ENCODE peak calls at places on chromosomes 12 and 14, in five cellular contexts. D is GM23248, W is neuronal stem cell, G is fibroblast of lung, K is OCI-LY7. M is an unnamed sample.

GRCh38 chr12:116346222-116346621 is 68.7 kb upstream of the MED13L start:
- DNase-seq in D (no peak), W (peak), G (peak), K (no peak), M (no peak)

GRCh38 chr14:105806568-105806967 is 280.2 kb downstream of the TMEM121 start:
- DNase-seq in D (no peak), W (no peak), G (no peak), K (no peak), M (no peak)

GRCh38 chr14:96502621-96503251 is 554 bp downstream of the PAPOLA start:
- DNase-seq in D (peak), W (peak), G (peak), K (peak), M (no peak)

GRCh38 chr12:77064891-77065360 is 443 bp downstream of the E2F7 start:
- DNase-seq in D (no peak), W (no peak), G (no peak), K (peak), M (no peak)

GRCh38 chr12:103813949-103814348 is 27.1 kb downstream of the NT5DC3 start:
- DNase-seq in D (no peak), W (no peak), G (no peak), K (no peak), M (no peak)

GRCh38 chr14:69261761-69262331 is 1.9 kb downstream of the GALNT16 start:
- DNase-seq in D (peak), W (no peak), G (no peak), K (no peak), M (no peak)

GRCh38 chr12:113097716-113098427 is 37.7 kb downstream of the RASAL1 start:
- DNase-seq in D (peak), W (peak), G (no peak), K (no peak), M (no peak)

GRCh38 chr14:63727231-63727735 is 582 bp downstream of the SGPP1 start:
- DNase-seq in D (peak), W (no peak), G (peak), K (peak), M (no peak)

GRCh38 chr12:27385756-27386155 is 53.1 kb downstream of the BMAL2 start:
- DNase-seq in D (no peak), W (no peak), G (no peak), K (no peak), M (no peak)

GRCh38 chr12:23463172-23463571 is 486.3 kb downstream of the SOX5 start:
- DNase-seq in D (no peak), W (no peak), G (no peak), K (no peak), M (no peak)

GRCh38 chr12:79260923-79261322 is 396.3 kb downstream of the SYT1 start:
- DNase-seq in D (no peak), W (no peak), G (no peak), K (no peak), M (no peak)

GRCh38 chr12:25249951-25250738 is 584 bp downstream of the KRAS start:
- DNase-seq in D (peak), W (peak), G (no peak), K (peak), M (no peak)

DNA sequence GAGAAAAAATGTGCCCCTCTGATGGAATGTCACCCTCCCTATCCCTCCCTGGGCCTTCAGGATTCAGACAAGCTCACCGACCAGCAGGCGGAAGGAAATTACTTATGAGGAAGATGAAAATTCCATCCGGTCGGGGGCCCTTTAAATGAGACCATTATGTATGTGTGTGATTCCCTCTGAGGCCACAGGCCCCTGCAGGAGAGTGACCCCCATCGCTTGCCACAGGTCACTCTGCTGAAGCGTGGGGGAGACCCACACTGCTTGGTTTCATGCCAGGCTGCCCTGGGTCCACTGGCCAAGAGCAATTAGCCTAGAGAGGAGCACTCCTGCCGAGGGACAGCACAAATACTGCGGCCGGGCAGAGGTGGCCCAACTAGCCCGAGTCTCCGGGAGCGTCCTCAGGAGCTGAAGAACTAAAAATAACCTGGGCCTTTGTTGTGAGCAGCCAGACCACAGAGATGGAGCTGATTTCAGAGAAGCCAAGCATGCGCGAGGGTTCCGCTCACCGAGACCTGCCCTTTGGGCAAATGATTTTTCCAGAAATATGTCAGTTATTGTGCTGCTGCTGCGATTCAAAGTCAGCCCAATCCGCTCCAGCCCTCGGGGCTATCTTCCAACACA is 276.4 kb downstream of the DPF3 start:
- DNase-seq in D (peak), W (peak), G (no peak), K (no peak), M (no peak)
- H3K27ac ChIP-seq in D (no peak), W (no peak), G (peak), K (no peak), M (no peak)

GRCh38 chr12:31967569-31967968 is 8.4 kb downstream of the RESF1 start:
- DNase-seq in D (no peak), W (no peak), G (no peak), K (no peak), M (no peak)

GRCh38 chr12:31970199-31970598 is 11.0 kb downstream of the RESF1 start:
- DNase-seq in D (no peak), W (no peak), G (no peak), K (no peak), M (no peak)

GRCh38 chr12:31965090-31965489 is 5.9 kb downstream of the RESF1 start:
- DNase-seq in D (no peak), W (no peak), G (no peak), K (no peak), M (no peak)

GRCh38 chr12:31964280-31964679 is 5.1 kb downstream of the RESF1 start:
- DNase-seq in D (no peak), W (no peak), G (no peak), K (no peak), M (no peak)

DNA sequence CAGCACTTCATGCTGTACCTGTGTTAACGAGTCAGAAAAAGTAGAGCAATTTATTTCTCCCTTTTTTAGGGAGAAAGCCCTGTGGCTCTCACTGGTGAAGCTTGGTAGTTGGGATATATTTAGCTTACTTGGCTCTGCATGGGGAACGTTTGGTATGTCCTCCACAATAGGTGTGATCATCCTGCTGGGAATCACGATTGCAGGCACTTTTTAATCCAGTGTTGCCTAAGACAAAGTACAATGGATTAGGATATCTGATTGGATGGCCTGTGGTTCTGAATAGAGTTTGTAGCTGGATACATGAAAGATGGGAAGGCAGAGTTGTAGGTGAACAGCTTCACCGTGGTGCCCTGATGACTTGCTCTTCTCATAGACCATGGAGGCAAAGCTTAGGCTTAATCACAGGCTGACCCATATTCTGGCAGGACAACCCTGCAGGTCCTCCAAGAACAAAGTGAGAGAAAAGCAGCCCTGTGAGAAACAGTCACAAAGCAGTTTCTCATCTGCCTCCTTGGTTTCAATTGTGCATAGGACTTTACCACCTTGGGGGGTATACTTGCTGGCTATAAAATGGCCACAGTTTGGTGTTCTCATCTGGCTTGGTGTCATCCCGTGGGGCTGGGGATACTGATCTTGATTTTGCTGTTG is 7.5 kb downstream of the RESF1 start:
- DNase-seq in D (no peak), W (no peak), G (no peak), K (no peak), M (no peak)
- H3K27ac ChIP-seq in D (no peak), W (peak), G (no peak), K (no peak), M (no peak)

DNA sequence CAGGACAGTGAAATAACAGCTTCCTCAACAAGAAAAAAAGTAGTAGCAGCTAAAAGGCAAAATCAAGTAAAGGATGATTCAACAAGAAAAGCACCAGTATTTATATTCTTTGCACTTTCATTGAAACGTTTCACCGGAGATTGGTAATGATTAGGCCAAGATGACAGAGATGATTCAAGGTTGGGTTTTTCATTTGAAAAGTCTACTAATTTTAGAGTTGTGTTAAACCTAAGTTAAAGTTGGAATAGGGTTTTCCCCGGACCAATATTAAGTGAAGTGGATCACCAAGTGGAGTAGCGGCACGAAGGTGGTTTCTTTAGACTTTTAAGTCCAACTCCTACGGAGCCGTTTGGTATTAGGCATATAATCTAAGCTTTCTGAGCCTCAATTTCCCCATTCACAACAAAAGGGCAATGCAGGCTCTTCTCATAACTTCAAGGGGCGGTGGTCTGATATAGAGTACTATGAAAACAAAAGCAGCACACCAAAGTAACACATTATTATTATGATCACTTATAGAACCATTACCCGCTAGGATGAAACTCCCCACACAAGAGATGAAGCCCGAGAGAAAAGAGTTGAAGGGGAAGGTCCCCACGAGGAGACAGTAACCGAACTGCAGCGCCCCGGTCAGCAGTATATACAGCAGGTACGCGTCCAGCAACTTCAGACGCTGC is 467 bp downstream of the DAD1 start:
- DNase-seq in D (peak), W (no peak), G (no peak), K (no peak), M (no peak)
- H3K27ac ChIP-seq in D (peak), W (peak), G (peak), K (peak), M (peak)

GRCh38 chr12:108734200-108734906 is 3.0 kb upstream of the CORO1C start:
- DNase-seq in D (peak), W (no peak), G (peak), K (no peak), M (peak)
- H3K27ac ChIP-seq in D (peak), W (no peak), G (peak), K (no peak), M (peak)

GRCh38 chr12:3560295-3560620 is 69.3 kb downstream of the PRMT8 start:
- DNase-seq in D (no peak), W (no peak), G (no peak), K (peak), M (no peak)

GRCh38 chr12:3564861-3565260 is 73.9 kb downstream of the PRMT8 start:
- DNase-seq in D (no peak), W (no peak), G (no peak), K (no peak), M (no peak)

GRCh38 chr12:3563966-3564365 is 73.0 kb downstream of the PRMT8 start:
- DNase-seq in D (no peak), W (no peak), G (no peak), K (no peak), M (no peak)

GRCh38 chr12:3562484-3562883 is 71.5 kb downstream of the PRMT8 start:
- DNase-seq in D (no peak), W (no peak), G (no peak), K (no peak), M (no peak)

GRCh38 chr12:3564411-3564810 is 73.4 kb downstream of the PRMT8 start:
- DNase-seq in D (no peak), W (no peak), G (no peak), K (no peak), M (no peak)
- H3K27ac ChIP-seq in D (no peak), W (no peak), G (no peak), K (no peak), M (no peak)

GRCh38 chr14:102293784-102294183 is 11.2 kb downstream of the MOK start:
- DNase-seq in D (peak), W (no peak), G (peak), K (no peak), M (no peak)
- H3K27ac ChIP-seq in D (no peak), W (no peak), G (no peak), K (no peak), M (no peak)

DNA sequence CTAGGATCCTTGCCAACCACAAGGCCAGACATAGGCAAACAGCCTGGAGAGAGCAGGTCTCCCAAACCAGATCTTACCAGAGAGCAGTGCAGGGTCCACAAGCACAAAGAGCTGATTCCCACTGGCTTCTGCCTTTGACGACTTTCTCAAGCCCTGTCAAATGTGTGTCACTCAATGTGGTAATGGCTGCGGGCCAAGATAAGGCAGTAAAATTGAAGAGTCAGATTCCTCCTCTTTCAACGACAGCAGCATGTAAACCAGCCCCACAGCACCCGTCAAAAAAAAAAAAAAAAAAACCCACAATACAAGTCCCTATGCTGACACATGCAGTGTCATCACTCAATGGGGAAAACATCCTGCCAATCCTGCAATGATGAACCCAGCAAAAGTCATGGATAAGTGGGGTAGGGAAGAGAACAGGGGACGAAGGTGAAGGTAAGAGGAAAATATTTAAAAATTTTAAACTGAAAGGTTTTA is at the start of gene STON2:
- DNase-seq in D (peak), W (no peak), G (peak), K (no peak), M (peak)
- H3K27ac ChIP-seq in D (peak), W (no peak), G (peak), K (no peak), M (no peak)

M was measured in HCT116.